ENCODE peak calls at places on chromosomes 13 and 19, in six cellular contexts. D is AG08395; B is neural progenitor cell; G is stimulated activated CD8-positive, alpha-beta memory T cell treated with anti-CD3 and anti-CD28 coated beads, Interleukin-4, amount 100 ng/mL, for 48 hours; I is EL; Y is IMR-90. R is an unnamed sample.

GRCh38 chr13:42643076-42643475 is 69.1 kb downstream of the TNFSF11 start:
- DNase-seq in D (no peak), B (no peak), G (no peak), I (no peak), Y (no peak), R (no peak)

GRCh38 chr19:45511074-45511473 is 3.8 kb downstream of the VASP start:
- DNase-seq in D (no peak), B (no peak), G (no peak), I (no peak), Y (no peak), R (no peak)

GRCh38 chr13:30061217-30061616 is 210.8 kb upstream of the UBL3 start:
- DNase-seq in D (no peak), B (no peak), G (no peak), I (peak; percentile 16), Y (peak; percentile 16), R (no peak)

GRCh38 chr19:13012690-13013608 is 17.7 kb downstream of the NFIX start:
- DNase-seq in D (peak; percentile 74), B (peak; percentile 48), G (peak; percentile 52), I (peak; percentile 84), Y (peak; percentile 63), R (peak; percentile 77)

GRCh38 chr19:1850809-1851544 is 2.7 kb upstream of the REXO1 start:
- DNase-seq in D (no peak), B (no peak), G (no peak), I (no peak), Y (no peak), R (no peak)

GRCh38 chr19:40622773-40623075 is 21.6 kb downstream of the LTBP4 start:
- DNase-seq in D (no peak), B (no peak), G (no peak), I (no peak), Y (no peak), R (no peak)

GRCh38 chr13:112859817-112860190 is 109.2 kb upstream of the MCF2L start:
- DNase-seq in D (no peak), B (no peak), G (no peak), I (peak; percentile 42), Y (peak; percentile 82), R (peak; percentile 14)

GRCh38 chr13:50527612-50528509 is 315.6 kb downstream of the DLEU7 start:
- DNase-seq in D (no peak), B (no peak), G (no peak), I (no peak), Y (no peak), R (no peak)

GRCh38 chr19:21328402-21328801 is 808 bp downstream of the ZNF708 start:
- DNase-seq in D (no peak), B (peak; percentile 68), G (no peak), I (peak; percentile 15), Y (no peak), R (no peak)